ENCODE peak calls at places on chromosomes 6 and 20, in eight cellular contexts. F, U, O, W, T, X, S and M are unnamed samples. For H3K4me1, the result is how much of the 10 kb centered on the place peaks cover.

GRCh38 chr20:1876975-1877603 is 18.1 kb upstream of the SIRPA start:
- DNase-seq in O (peak), F (no peak), T (no peak), S (no peak), W (peak), U (no peak), X (no peak), M (no peak)

GRCh38 chr6:26431258-26432162 is 8.8 kb upstream of the BTN3A3 start:
- DNase-seq in T (no peak), W (no peak), U (no peak), F (no peak), O (no peak), S (no peak), X (no peak), M (no peak)

GRCh38 chr6:165718486-165718885 is 55.4 kb upstream of the PDE10A start:
- DNase-seq in F (no peak), O (peak), W (no peak), S (no peak), T (no peak), X (no peak), U (no peak), M (no peak)

GRCh38 chr6:80003841-80004198 is 629 bp upstream of the TTK start:
- DNase-seq in T (no peak), F (peak), S (no peak), X (peak), W (no peak), O (no peak), U (peak), M (no peak)

GRCh38 chr6:37717836-37718251 is 20.2 kb upstream of the MDGA1 start:
- DNase-seq in T (no peak), U (no peak), O (peak), S (no peak), F (no peak), W (no peak), X (no peak), M (no peak)

GRCh38 chr20:11451793-11452291 is 465.9 kb upstream of the BTBD3 start:
- DNase-seq in X (no peak), O (no peak), F (no peak), U (no peak), T (peak), S (peak), W (no peak), M (no peak)

GRCh38 chr20:9985281-9985680 is 49.5 kb upstream of the ANKEF1 start:
- DNase-seq in T (no peak), S (no peak), W (no peak), X (no peak), O (no peak), F (no peak), U (no peak), M (no peak)

GRCh38 chr20:22795897-22796296 is 211.5 kb upstream of the FOXA2 start:
- DNase-seq in U (peak), F (peak), W (peak), X (peak), S (peak), O (peak), T (peak), M (peak)

GRCh38 chr20:17635846-17636245 is 46.2 kb downstream of the RRBP1 start:
- DNase-seq in F (peak), S (no peak), O (no peak), T (peak), W (no peak), X (no peak), U (peak), M (peak)

GRCh38 chr6:168132531-168133184 is 53.6 kb upstream of the FRMD1 start:
- DNase-seq in O (peak), W (peak), X (no peak), S (no peak), F (peak), U (peak), T (peak), M (peak)

GRCh38 chr6:36949636-36950035 is 4.9 kb upstream of the PI16 start:
- DNase-seq in O (peak), W (no peak), F (no peak), U (no peak), S (no peak), T (no peak), X (no peak), M (no peak)

GRCh38 chr6:125477849-125478248 is 176.1 kb upstream of the HDDC2 start:
- DNase-seq in T (no peak), X (no peak), U (no peak), W (no peak), S (no peak), O (no peak), F (no peak), M (no peak)

GRCh38 chr6:51322505-51322904 is 503.8 kb downstream of the TFAP2B start:
- DNase-seq in O (no peak), F (no peak), U (no peak), X (no peak), T (no peak), S (no peak), W (no peak), M (no peak)

GRCh38 chr6:169978615-169979161 is 227.3 kb downstream of the ERMARD start:
- DNase-seq in T (no peak), U (no peak), W (no peak), X (no peak), S (no peak), O (no peak), F (no peak), M (no peak)

GRCh38 chr20:46331612-46332361 is 23.5 kb upstream of the CDH22 start:
- DNase-seq in O (no peak), X (no peak), F (no peak), U (no peak), T (no peak), W (no peak), S (no peak), M (no peak)

GRCh38 chr6:83708970-83709747 is at the start of gene SNAP91:
- DNase-seq in O (peak), S (no peak), W (no peak), T (no peak), X (no peak), U (peak), F (peak), M (peak)

GRCh38 chr6:140684776-140685550 is 1310.5 kb upstream of the CITED2 start:
- DNase-seq in S (no peak), U (no peak), F (no peak), O (peak), X (no peak), T (no peak), W (no peak), M (no peak)

GRCh38 chr6:111804627-111805235 is 68.5 kb downstream of the FYN start:
- DNase-seq in T (no peak), O (peak), W (no peak), S (no peak), X (no peak), F (no peak), U (no peak), M (no peak)
- H3K4me1 ChIP-seq in T (under half), O (under half), W (under half), S (under half), X (under half), F (under half), U (under half), M (under half)

GRCh38 chr6:117229870-117230269 is 35.5 kb upstream of the VGLL2 start:
- DNase-seq in U (no peak), T (no peak), S (no peak), O (no peak), F (no peak), W (no peak), X (no peak), M (no peak)
- TF ChIP-seq POLR2A in U (no peak), T (no peak), S (no peak), O (no peak), F (no peak), W (no peak), X (no peak), M (no peak)

DNA sequence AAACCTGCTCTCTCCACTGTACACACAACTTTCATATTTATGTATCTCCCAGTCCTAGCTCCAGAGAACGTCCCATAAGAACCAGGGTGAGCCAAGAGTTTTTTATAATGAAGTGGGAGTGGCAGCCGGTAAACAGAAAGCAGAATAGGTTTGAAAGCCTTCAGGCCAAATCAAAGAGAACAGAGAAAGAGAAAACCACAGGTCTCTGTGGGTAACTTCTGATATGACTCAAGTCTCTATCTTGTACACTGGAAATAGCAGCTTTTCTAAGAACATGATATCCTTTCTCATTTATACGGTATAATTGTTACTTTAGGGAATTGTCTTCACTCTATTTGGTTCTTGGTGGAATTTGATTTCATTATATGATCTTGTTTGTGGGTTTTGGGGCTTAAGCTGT is 273.6 kb downstream of the PACRG start:
- DNase-seq in S (no peak), U (no peak), T (no peak), O (no peak), F (no peak), W (no peak), X (no peak), M (no peak)
- H3K4me1 ChIP-seq in S (under half), U (under half), T (under half), O (under half), F (under half), W (under half), X (under half), M (under half)

DNA sequence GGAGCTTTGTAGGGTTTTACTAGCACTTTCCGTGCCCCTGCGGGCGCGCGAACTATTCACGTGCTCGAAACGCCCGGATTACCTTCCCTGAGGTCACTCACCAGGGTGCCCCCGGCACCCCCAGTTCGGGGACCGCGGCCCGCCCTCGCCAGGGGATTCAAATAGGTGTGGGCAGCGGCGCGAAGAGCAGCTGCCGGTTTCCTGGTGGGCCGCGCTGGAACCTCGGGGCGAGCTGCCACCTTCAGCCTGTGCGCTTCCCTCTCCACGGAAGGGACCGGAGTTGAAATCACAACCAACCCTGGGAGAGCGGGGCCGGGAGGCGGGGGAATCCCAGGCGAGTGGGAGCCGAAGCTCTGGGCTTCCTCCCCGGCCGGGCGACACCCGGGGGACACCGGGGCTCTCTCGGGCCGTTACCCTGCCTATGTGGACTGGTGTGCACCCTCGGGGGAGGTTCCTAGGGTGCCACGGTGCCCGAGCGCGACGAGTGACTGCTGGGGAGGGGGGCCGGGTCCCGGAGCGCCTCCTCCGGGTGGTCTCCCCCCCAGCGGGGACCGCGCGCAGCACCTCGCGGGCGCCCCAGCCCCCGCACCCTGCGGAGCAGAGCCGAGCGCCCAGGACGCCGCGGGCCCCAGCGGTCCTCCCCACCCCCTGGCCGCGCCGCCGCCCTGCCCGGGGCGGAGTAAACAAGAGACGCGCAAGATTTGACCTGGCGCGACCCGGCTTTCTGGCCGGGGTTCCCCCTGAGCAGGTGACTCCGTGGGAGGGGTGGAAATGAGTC is 2.1 kb upstream of the HIVEP2 start:
- DNase-seq in W (peak), O (peak), X (peak), F (peak), U (peak), S (no peak), T (peak), M (peak)
- TF ChIP-seq POLR2A in W (no peak), O (no peak), X (peak), F (no peak), U (no peak), S (peak), T (peak), M (peak)

DNA sequence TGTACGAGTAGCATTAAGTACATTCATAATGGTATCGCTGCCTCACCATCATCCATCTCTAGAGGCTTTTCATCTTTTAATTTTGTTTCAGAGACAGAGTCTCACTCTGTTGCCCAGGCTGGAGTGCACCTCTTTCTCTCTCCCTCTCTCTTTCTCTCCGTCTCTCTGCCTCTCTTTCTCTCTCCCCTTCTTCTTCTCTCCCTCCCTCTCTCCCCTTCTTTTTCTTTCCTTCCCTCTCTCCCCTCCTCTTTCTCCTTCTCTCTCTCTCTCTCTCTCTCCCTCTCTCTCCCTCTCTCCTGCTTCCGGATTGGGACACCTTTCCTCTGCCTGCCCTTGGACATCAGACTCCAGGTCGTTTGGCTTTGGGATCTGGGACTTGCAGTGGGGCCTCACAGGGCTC is 17.6 kb upstream of the TAF4 start:
- DNase-seq in X (no peak), O (no peak), F (no peak), T (no peak), W (no peak), S (no peak), U (no peak), M (no peak)
- H3K4me1 ChIP-seq in X (under half), O (under half), F (under half), T (under half), W (under half), S (under half), U (under half), M (under half)

GRCh38 chr20:36270744-36271638 is 34.7 kb downstream of the AAR2 start:
- DNase-seq in U (no peak), T (no peak), O (no peak), X (no peak), F (no peak), S (no peak), W (no peak), M (no peak)
- TF ChIP-seq POLR2A in U (no peak), T (no peak), O (no peak), X (no peak), F (no peak), S (no peak), W (no peak), M (no peak)

DNA sequence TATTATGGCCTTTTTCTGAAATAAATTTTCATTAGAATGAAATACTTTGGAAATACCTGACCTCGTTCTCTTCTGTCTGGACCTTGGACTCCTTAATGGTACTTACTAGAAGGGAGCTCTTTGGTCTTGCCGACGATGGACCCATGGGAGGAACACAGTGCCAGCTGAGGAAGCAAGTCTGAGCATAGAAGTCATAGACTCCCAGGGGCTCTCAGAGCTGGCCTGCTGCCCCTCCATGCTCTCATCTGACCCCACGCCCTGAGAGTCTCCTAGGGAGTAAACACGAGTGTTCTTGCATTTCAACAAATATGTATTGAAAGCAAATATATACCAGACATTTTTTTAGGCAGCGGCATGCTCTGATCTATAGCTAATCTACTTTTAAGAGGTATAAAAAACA is 87.8 kb downstream of the PLEKHG1 start:
- DNase-seq in F (peak), O (peak), U (peak), T (peak), S (no peak), X (no peak), W (no peak), M (peak)
- H3K4me1 ChIP-seq in F (under half), O (half or more), U (under half), T (under half), S (under half), X (under half), W (under half), M (under half)